ENCODE peak calls at places on chromosome 13, in four cellular contexts. T, B, A and J are unnamed samples.

GRCh38 chr13:47549219-47549752 is 451.8 kb downstream of the SUCLA2 start:
- DNase-seq in T (no peak), A (no peak), B (no peak), J (no peak)

GRCh38 chr13:26867451-26868067 is 107.0 kb upstream of the GPR12 start:
- DNase-seq in A (peak; percentile 4), B (peak; percentile 5), T (no peak), J (no peak)

GRCh38 chr13:66532146-66532545 is 698.0 kb downstream of the PCDH9 start:
- DNase-seq in B (no peak), T (no peak), A (peak; percentile 3), J (no peak)

GRCh38 chr13:79457390-79457789 is 23.6 kb upstream of the NDFIP2 start:
- DNase-seq in A (no peak), B (no peak), T (no peak), J (no peak)

GRCh38 chr13:43153436-43154082 is 130.2 kb downstream of the DNAJC15 start:
- DNase-seq in B (peak; percentile 4), A (peak; percentile 86), T (no peak), J (no peak)

GRCh38 chr13:35964764-35965163 is 166.4 kb downstream of the DCLK1 start:
- DNase-seq in T (no peak), B (no peak), A (no peak), J (no peak)

GRCh38 chr13:41780736-41781708 is 179.9 kb downstream of the VWA8 start:
- DNase-seq in A (peak; percentile 66), B (no peak), T (no peak), J (no peak)

GRCh38 chr13:42041684-42042035 is 6.8 kb upstream of the DGKH start:
- DNase-seq in B (peak; percentile 61), A (peak; percentile 66), T (peak; percentile 69), J (no peak)

GRCh38 chr13:41177616-41178015 is 16.8 kb downstream of the KBTBD7 start:
- DNase-seq in A (no peak), B (no peak), T (no peak), J (no peak)

GRCh38 chr13:57409121-57409520 is 222.4 kb upstream of the PCDH17 start:
- DNase-seq in B (no peak), A (no peak), T (no peak), J (no peak)

GRCh38 chr13:40074338-40074737 is 418.9 kb downstream of the COG6 start:
- DNase-seq in T (no peak), A (no peak), B (no peak), J (no peak)

GRCh38 chr13:46554971-46555370 is 2.0 kb downstream of the LRCH1 start:
- DNase-seq in T (no peak), B (no peak), A (no peak), J (no peak)

GRCh38 chr13:112664501-112665203 is 25.2 kb upstream of the ATP11A start:
- DNase-seq in T (no peak), B (no peak), A (peak; percentile 12), J (no peak)

GRCh38 chr13:83221813-83222241 is 660.4 kb downstream of the SLITRK1 start:
- DNase-seq in T (no peak), B (no peak), A (no peak), J (no peak)

GRCh38 chr13:20964904-20965303 is 62.4 kb upstream of the XPO4 start:
- DNase-seq in T (no peak), A (no peak), B (no peak), J (no peak)

GRCh38 chr13:26541678-26542553 is 15.6 kb upstream of the WASF3 start:
- DNase-seq in A (no peak), B (no peak), T (no peak), J (no peak)

GRCh38 chr13:62702502-62702901 is 1286.9 kb upstream of the PCDH20 start:
- DNase-seq in A (no peak), T (no peak), B (no peak), J (no peak)

GRCh38 chr13:22049384-22049783 is 378.5 kb downstream of the FGF9 start:
- DNase-seq in T (no peak), B (no peak), A (no peak), J (no peak)

GRCh38 chr13:99272481-99272880 is 14.3 kb upstream of the GPR18 start:
- DNase-seq in A (no peak), B (no peak), T (no peak), J (no peak)

GRCh38 chr13:33004454-33004853 is 11.8 kb upstream of the KL start:
- DNase-seq in A (no peak), T (no peak), B (no peak), J (peak; percentile 74)

GRCh38 chr13:30847697-30848307 is 58.3 kb upstream of the MEDAG start:
- DNase-seq in A (peak; percentile 85), T (no peak), B (no peak), J (no peak)

GRCh38 chr13:21813844-21814243 is 143.0 kb downstream of the FGF9 start:
- DNase-seq in T (no peak), B (no peak), A (no peak), J (no peak)

GRCh38 chr13:19587635-19588300 is 26.4 kb upstream of the TPTE2 start:
- DNase-seq in A (peak; percentile 16), T (no peak), B (peak; percentile 18), J (no peak)

GRCh38 chr13:37747071-37747612 is 122.4 kb downstream of the TRPC4 start:
- DNase-seq in T (no peak), A (peak; percentile 2), B (no peak), J (no peak)

GRCh38 chr13:31129419-31129818 is 32.3 kb downstream of the HSPH1 start:
- DNase-seq in T (no peak), A (no peak), B (no peak), J (no peak)

GRCh38 chr13:18212873-18213272 is 968.8 kb downstream of the TUBA3C start:
- DNase-seq in B (no peak), A (peak; percentile 2), T (no peak), J (peak; percentile 94)

GRCh38 chr13:27599096-27599495 is 21.2 kb downstream of the LNX2 start:
- DNase-seq in A (no peak), B (no peak), T (no peak), J (no peak)